ENCODE peak calls at places on chromosome 21, in five cellular contexts. X is NCI-H82, M is T47D, P is T-cell, C is GF-D8. J is an unnamed sample.

GRCh38 chr21:39137248-39138186 is 45.7 kb downstream of the PSMG1 start:
- DNase-seq in X (no peak), M (no peak), P (no peak), C (no peak), J (no peak)

GRCh38 chr21:41164981-41165650 is 2.8 kb upstream of the BACE2 start:
- DNase-seq in X (no peak), M (no peak), P (no peak), C (no peak), J (no peak)

GRCh38 chr21:33975548-33976081 is 60.0 kb upstream of the ATP5PO start:
- DNase-seq in X (no peak), M (no peak), P (peak; percentile 36), C (peak; percentile 34), J (no peak)

GRCh38 chr21:31235671-31236450 is 108.2 kb downstream of the TIAM1 start:
- DNase-seq in X (no peak), M (peak; percentile 70), P (no peak), C (no peak), J (no peak)

GRCh38 chr21:31731112-31731801 is 661 bp downstream of the SCAF4 start:
- DNase-seq in X (peak; percentile 83), M (peak; percentile 41), P (peak; percentile 48), C (peak; percentile 14), J (peak; percentile 7)

GRCh38 chr21:42988234-42988965 is 14.0 kb downstream of the PKNOX1 start:
- DNase-seq in X (no peak), M (no peak), P (no peak), C (no peak), J (no peak)

GRCh38 chr21:36134820-36135390 is at the start of gene CBR3:
- DNase-seq in X (peak; percentile 19), M (peak; percentile 74), P (peak; percentile 23), C (no peak), J (peak; percentile 30)

GRCh38 chr21:45318556-45319341 is 31.1 kb upstream of the POFUT2 start:
- DNase-seq in X (no peak), M (no peak), P (no peak), C (no peak), J (peak; percentile 36)

GRCh38 chr21:31354604-31355443 is 10.8 kb upstream of the TIAM1 start:
- DNase-seq in X (no peak), M (peak; percentile 80), P (peak; percentile 53), C (no peak), J (peak; percentile 57)

GRCh38 chr21:27085387-27085786 is 118.5 kb upstream of the ADAMTS5 start:
- DNase-seq in X (no peak), M (no peak), P (no peak), C (no peak), J (no peak)

GRCh38 chr21:34093083-34093482 is 19.7 kb downstream of the MRPS6 start:
- DNase-seq in X (no peak), M (no peak), P (no peak), C (no peak), J (no peak)

GRCh38 chr21:31873696-31874599 is 1.1 kb downstream of the HUNK start:
- DNase-seq in X (peak; percentile 85), M (peak; percentile 60), P (no peak), C (no peak), J (no peak)

GRCh38 chr21:39451332-39452206 is at the start of gene SH3BGR:
- DNase-seq in X (peak; percentile 12), M (peak; percentile 96), P (no peak), C (no peak), J (no peak)

GRCh38 chr21:26041441-26042180 is 129.0 kb downstream of the APP start:
- DNase-seq in X (peak; percentile 28), M (no peak), P (no peak), C (no peak), J (no peak)

GRCh38 chr21:32674731-32675130 is 53.1 kb downstream of the SYNJ1 start:
- DNase-seq in X (no peak), M (no peak), P (no peak), C (no peak), J (no peak)

GRCh38 chr21:41584603-41585176 is 76.7 kb upstream of the TMPRSS2 start:
- DNase-seq in X (no peak), M (no peak), P (no peak), C (no peak), J (no peak)

GRCh38 chr21:29299046-29299905 is 554 bp downstream of the BACH1 start:
- DNase-seq in X (peak; percentile 83), M (peak; percentile 61), P (peak; percentile 55), C (no peak), J (peak; percentile 27)

GRCh38 chr21:45386336-45386727 is 18.6 kb upstream of the COL18A1 start:
- DNase-seq in X (no peak), M (peak; percentile 82), P (no peak), C (no peak), J (no peak)

GRCh38 chr21:41322496-41323382 is 6.1 kb downstream of the FAM3B start:
- DNase-seq in X (no peak), M (peak; percentile 49), P (no peak), C (no peak), J (no peak)

GRCh38 chr21:15560383-15561056 is 169.3 kb upstream of the USP25 start:
- DNase-seq in X (no peak), M (no peak), P (no peak), C (no peak), J (no peak)

GRCh38 chr21:33901421-33902288 is 13.9 kb downstream of the ATP5PO start:
- DNase-seq in X (peak; percentile 78), M (peak; percentile 77), P (peak; percentile 7), C (peak; percentile 35), J (peak; percentile 30)

GRCh38 chr21:39644069-39644468 is 31.3 kb downstream of the B3GALT5 start:
- DNase-seq in X (no peak), M (no peak), P (no peak), C (no peak), J (no peak)

GRCh38 chr21:16942703-16943102 is 570.1 kb upstream of the CXADR start:
- DNase-seq in X (peak; percentile 63), M (peak; percentile 72), P (no peak), C (no peak), J (peak; percentile 17)

GRCh38 chr21:38751379-38752050 is 54.2 kb upstream of the ETS2 start:
- DNase-seq in X (no peak), M (no peak), P (no peak), C (peak; percentile 77), J (no peak)

GRCh38 chr21:44575307-44576024 is 1.9 kb downstream of the KRTAP10-4 start:
- DNase-seq in X (no peak), M (no peak), P (no peak), C (no peak), J (no peak)

GRCh38 chr21:44761011-44761729 is 40.5 kb downstream of the UBE2G2 start:
- DNase-seq in X (peak; percentile 51), M (peak; percentile 65), P (no peak), C (no peak), J (peak; percentile 2)

GRCh38 chr21:44371596-44371995 is 18.2 kb downstream of the TRPM2 start:
- DNase-seq in X (no peak), M (no peak), P (no peak), C (no peak), J (no peak)

GRCh38 chr21:46459356-46460112 is 843 bp downstream of the DIP2A start:
- DNase-seq in X (peak; percentile 59), M (peak; percentile 25), P (no peak), C (peak; percentile 19), J (no peak)

GRCh38 chr21:31733521-31734149 is 1.7 kb upstream of the SCAF4 start:
- DNase-seq in X (peak; percentile 42), M (no peak), P (no peak), C (no peak), J (no peak)

GRCh38 chr21:39612233-39613028 is at the start of gene B3GALT5:
- DNase-seq in X (peak; percentile 17), M (no peak), P (no peak), C (no peak), J (no peak)

GRCh38 chr21:25929859-25930520 is 195.2 kb downstream of the GABPA start:
- DNase-seq in X (no peak), M (no peak), P (no peak), C (no peak), J (no peak)

GRCh38 chr21:42405064-42406059 is 1.7 kb downstream of the UBASH3A start:
- DNase-seq in X (no peak), M (no peak), P (no peak), C (no peak), J (no peak)

GRCh38 chr21:25701529-25701928 is 33.2 kb downstream of the ATP5PF start:
- DNase-seq in X (no peak), M (peak; percentile 61), P (no peak), C (peak; percentile 61), J (no peak)

GRCh38 chr21:35256468-35256988 is 207.4 kb upstream of the RUNX1 start:
- DNase-seq in X (no peak), M (peak; percentile 79), P (no peak), C (no peak), J (peak; percentile 96)

J was measured in NCI-H460.